ENCODE peak calls at places on chromosome X, in four cellular contexts. A, O, W and D are unnamed samples.
A peak's percentile ranks its signal among the peaks of the same experiment; 100 is the strongest.

GRCh38 chrX:153723351-153724251 is 586 bp downstream of the BCAP31 start:
- DNase-seq in A (peak; percentile 59), O (peak; percentile 66), W (peak; percentile 62), D (no peak)

GRCh38 chrX:54808109-54808604 is 612 bp downstream of the MAGED2 start:
- DNase-seq in A (peak; percentile 2), O (peak; percentile 36), W (peak; percentile 55), D (peak; percentile 80)

GRCh38 chrX:103200951-103201529 is 13.9 kb upstream of the BEX4 start:
- DNase-seq in A (no peak), O (no peak), W (no peak), D (no peak)

GRCh38 chrX:85836868-85837267 is 210.5 kb downstream of the CHM start:
- DNase-seq in A (no peak), O (no peak), W (no peak), D (no peak)

GRCh38 chrX:40720386-40720785 is 15.0 kb downstream of the MED14 start:
- DNase-seq in A (no peak), O (no peak), W (no peak), D (no peak)

GRCh38 chrX:127038065-127038464 is 218.5 kb downstream of the PRR32 start:
- DNase-seq in A (no peak), O (no peak), W (no peak), D (no peak)

GRCh38 chrX:46381630-46382029 is 163.6 kb downstream of the ZNF674 start:
- DNase-seq in A (peak; percentile 6), O (no peak), W (peak; percentile 5), D (no peak)

GRCh38 chrX:727738-728621 is 97.4 kb downstream of the SHOX start:
- DNase-seq in A (peak; percentile 9), O (peak; percentile 22), W (peak; percentile 16), D (peak; percentile 15)

GRCh38 chrX:52078133-52078532 is 9.2 kb upstream of the MAGED4B start:
- DNase-seq in A (no peak), O (no peak), W (no peak), D (no peak)

GRCh38 chrX:154142950-154143745 is 895 bp upstream of the OPN1LW start:
- DNase-seq in A (no peak), O (no peak), W (no peak), D (no peak)

GRCh38 chrX:12372111-12372510 is 233.8 kb downstream of the FRMPD4 start:
- DNase-seq in A (no peak), O (no peak), W (no peak), D (peak; percentile 17)

GRCh38 chrX:48737940-48738339 is 23.6 kb upstream of the GLOD5 start:
- DNase-seq in A (no peak), O (no peak), W (no peak), D (no peak)

GRCh38 chrX:96752776-96753175 is 68.1 kb downstream of the DIAPH2 start:
- DNase-seq in A (no peak), O (no peak), W (no peak), D (no peak)

GRCh38 chrX:104343408-104344129 is 88.8 kb upstream of the ESX1 start:
- DNase-seq in A (peak; percentile 49), O (peak; percentile 20), W (peak; percentile 23), D (peak; percentile 43)

GRCh38 chrX:53047228-53047627 is 1.4 kb upstream of the GPR173 start:
- DNase-seq in A (no peak), O (peak; percentile 11), W (no peak), D (no peak)

GRCh38 chrX:9464435-9465371 is at the start of gene TBL1X:
- DNase-seq in A (peak; percentile 37), O (peak; percentile 43), W (peak; percentile 90), D (peak; percentile 52)

GRCh38 chrX:50812995-50813842 is 775 bp downstream of the SHROOM4 start:
- DNase-seq in A (no peak), O (peak; percentile 9), W (no peak), D (peak; percentile 55)

GRCh38 chrX:153474718-153475117 is 4.3 kb upstream of the HAUS7 start:
- DNase-seq in A (no peak), O (no peak), W (peak; percentile 73), D (no peak)

GRCh38 chrX:20431486-20431885 is 164.8 kb upstream of the RPS6KA3 start:
- DNase-seq in A (peak; percentile 31), O (no peak), W (no peak), D (no peak)

GRCh38 chrX:153074935-153075334 is 2.7 kb downstream of the PNMA6A start:
- DNase-seq in A (no peak), O (no peak), W (no peak), D (no peak)

GRCh38 chrX:147626605-147627004 is 285.1 kb upstream of the FMR1 start:
- DNase-seq in A (no peak), O (no peak), W (no peak), D (no peak)
- TF ChIP-seq RNF2 in A (no peak), O (no peak), W (no peak), D (no peak)

GRCh38 chrX:3169421-3169820 is 128.2 kb downstream of the ARSF start:
- DNase-seq in A (no peak), O (no peak), W (no peak), D (no peak)
- TF ChIP-seq RNF2 in A (no peak), O (no peak), W (no peak), D (no peak)

DNA sequence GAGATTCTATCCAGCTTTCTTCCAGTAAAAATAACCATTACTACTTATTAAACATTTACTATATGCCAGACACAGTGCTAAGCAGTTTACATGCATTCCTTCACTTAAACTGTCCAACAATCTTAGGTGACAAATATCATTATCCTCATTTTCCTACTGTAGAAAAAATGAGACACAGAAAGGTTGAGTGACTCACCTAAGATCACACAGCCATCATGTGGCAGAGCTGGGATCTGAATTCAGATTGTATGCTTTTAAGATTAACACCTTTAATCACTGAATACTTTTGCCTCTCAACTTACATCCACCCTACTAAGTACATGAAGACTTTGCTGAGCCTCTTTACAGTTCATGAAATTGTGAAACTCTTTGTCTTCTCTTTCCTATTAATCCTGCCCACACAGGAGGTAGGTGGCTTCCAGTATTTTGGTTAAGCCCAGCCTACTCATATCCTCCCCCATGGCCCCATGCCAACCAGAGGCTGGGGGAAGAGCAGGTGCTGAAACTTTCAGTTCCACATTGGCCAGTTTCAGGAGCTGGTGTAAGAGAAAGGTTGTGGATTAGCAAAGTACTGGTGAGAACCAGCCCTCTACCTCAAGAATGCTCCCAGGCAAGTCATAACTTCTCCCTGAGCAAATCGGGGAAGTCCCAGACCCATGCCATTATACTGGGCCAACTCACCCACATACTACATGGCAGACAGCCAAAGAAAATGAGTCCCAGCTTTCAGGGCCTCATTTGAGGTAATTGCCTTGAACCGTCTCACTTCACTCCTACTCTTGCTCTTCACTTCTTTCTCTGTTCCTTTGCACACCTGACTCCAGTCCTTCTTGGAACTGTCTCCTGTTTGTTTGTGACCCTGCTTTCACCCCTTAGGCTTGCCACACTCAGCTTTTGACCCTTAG is 211.1 kb downstream of the GUCY2F start:
- DNase-seq in A (no peak), O (no peak), W (no peak), D (no peak)
- TF ChIP-seq RNF2 in A (no peak), O (no peak), W (no peak), D (no peak)

GRCh38 chrX:136214551-136214950 is 36.6 kb downstream of the MAP7D3 start:
- DNase-seq in A (peak; percentile 15), O (no peak), W (no peak), D (no peak)
- TF ChIP-seq RNF2 in A (no peak), O (no peak), W (no peak), D (no peak)

GRCh38 chrX:56564921-56565861 is 1.8 kb downstream of the UBQLN2 start:
- DNase-seq in A (peak; percentile 0), O (no peak), W (peak; percentile 7), D (no peak)

GRCh38 chrX:56569378-56570061 is 6.1 kb downstream of the UBQLN2 start:
- DNase-seq in A (no peak), O (no peak), W (no peak), D (no peak)

GRCh38 chrX:56563231-56564116 is at the start of gene UBQLN2:
- DNase-seq in A (peak; percentile 30), O (no peak), W (peak; percentile 72), D (no peak)

GRCh38 chrX:56564182-56564885 is 907 bp downstream of the UBQLN2 start:
- DNase-seq in A (peak; percentile 2), O (no peak), W (peak; percentile 7), D (no peak)
- TF ChIP-seq RNF2 in A (no peak), O (no peak), W (no peak), D (no peak)

GRCh38 chrX:132483523-132483922 is 5.3 kb downstream of the MBNL3 start:
- DNase-seq in A (peak; percentile 81), O (no peak), W (no peak), D (no peak)

GRCh38 chrX:132483951-132484350 is 4.9 kb downstream of the MBNL3 start:
- DNase-seq in A (no peak), O (no peak), W (no peak), D (no peak)

GRCh38 chrX:132481449-132481848 is 7.4 kb downstream of the MBNL3 start:
- DNase-seq in A (no peak), O (no peak), W (no peak), D (no peak)

GRCh38 chrX:132482632-132483031 is 6.2 kb downstream of the MBNL3 start:
- DNase-seq in A (peak; percentile 83), O (no peak), W (no peak), D (no peak)

GRCh38 chrX:132480581-132481203 is 8.1 kb downstream of the MBNL3 start:
- DNase-seq in A (peak; percentile 82), O (no peak), W (no peak), D (no peak)
- TF ChIP-seq RNF2 in A (no peak), O (no peak), W (no peak), D (no peak)

GRCh38 chrX:110741213-110741796 is 54.3 kb downstream of the CHRDL1 start:
- DNase-seq in A (no peak), O (no peak), W (no peak), D (no peak)
- TF ChIP-seq RNF2 in A (no peak), O (no peak), W (no peak), D (no peak)

GRCh38 chrX:26071618-26072017 is 66.5 kb upstream of the MAGEB18 start:
- DNase-seq in A (no peak), O (no peak), W (no peak), D (no peak)
- TF ChIP-seq RNF2 in A (no peak), O (no peak), W (no peak), D (no peak)